ENCODE peak calls at places on chromosomes 12 and 14, in six cellular contexts. One of them, this sample, is unnamed.

GRCh38 chr12:83753205-83753604 is 1066.5 kb downstream of the TMTC2 start:
- DNase-seq in GM12892: no peak
- DNase-seq in HepG2: no peak
- DNase-seq in K562: no peak
- DNase-seq in GM12878: no peak
- DNase-seq in H1: no peak
- DNase-seq in this sample: no peak

GRCh38 chr12:19301688-19302640 is 137.3 kb upstream of the AEBP2 start:
- DNase-seq in GM12892: no peak
- DNase-seq in HepG2: no peak
- DNase-seq in K562: no peak
- DNase-seq in GM12878: no peak
- DNase-seq in H1: no peak
- DNase-seq in this sample: no peak

GRCh38 chr12:118960161-118960560 is 21.2 kb upstream of the SRRM4 start:
- DNase-seq in GM12892: no peak
- DNase-seq in HepG2: no peak
- DNase-seq in K562: no peak
- DNase-seq in GM12878: no peak
- DNase-seq in H1: no peak
- DNase-seq in this sample: no peak

GRCh38 chr14:51657762-51658161 is 6.1 kb downstream of the FRMD6 start:
- DNase-seq in GM12892: no peak
- DNase-seq in HepG2: no peak
- DNase-seq in K562: no peak
- DNase-seq in GM12878: no peak
- DNase-seq in H1: no peak
- DNase-seq in this sample: no peak

GRCh38 chr14:102939820-102940561 is 17.5 kb downstream of the AMN start:
- DNase-seq in GM12892: no peak
- DNase-seq in HepG2: no peak
- DNase-seq in K562: no peak
- DNase-seq in GM12878: no peak
- DNase-seq in H1: no peak
- DNase-seq in this sample: no peak

GRCh38 chr14:90400904-90401561 is 4.2 kb downstream of the CALM1 start:
- DNase-seq in GM12892: no peak
- DNase-seq in HepG2: peak
- DNase-seq in K562: no peak
- DNase-seq in GM12878: no peak
- DNase-seq in H1: no peak
- DNase-seq in this sample: no peak

GRCh38 chr14:72763892-72764291 is 130.0 kb downstream of the DPF3 start:
- DNase-seq in GM12892: no peak
- DNase-seq in HepG2: no peak
- DNase-seq in K562: no peak
- DNase-seq in GM12878: no peak
- DNase-seq in H1: no peak
- DNase-seq in this sample: no peak

GRCh38 chr12:92556141-92556540 is 146.6 kb upstream of the PLEKHG7 start:
- DNase-seq in GM12892: no peak
- DNase-seq in HepG2: no peak
- DNase-seq in K562: no peak
- DNase-seq in GM12878: no peak
- DNase-seq in H1: no peak
- DNase-seq in this sample: no peak

GRCh38 chr14:30518867-30519266 is 40.1 kb upstream of the G2E3 start:
- DNase-seq in GM12892: no peak
- DNase-seq in HepG2: no peak
- DNase-seq in K562: no peak
- DNase-seq in GM12878: no peak
- DNase-seq in H1: no peak
- DNase-seq in this sample: no peak

GRCh38 chr14:101518611-101519048 is 42.7 kb upstream of the DIO3 start:
- DNase-seq in GM12892: no peak
- DNase-seq in HepG2: no peak
- DNase-seq in K562: no peak
- DNase-seq in GM12878: no peak
- DNase-seq in H1: no peak
- DNase-seq in this sample: no peak

GRCh38 chr12:102833687-102834435 is 83.2 kb downstream of the PAH start:
- DNase-seq in GM12892: no peak
- DNase-seq in HepG2: no peak
- DNase-seq in K562: no peak
- DNase-seq in GM12878: no peak
- DNase-seq in H1: no peak
- DNase-seq in this sample: no peak

GRCh38 chr12:61095131-61095530 is 1165.1 kb upstream of the USP15 start:
- DNase-seq in GM12892: no peak
- DNase-seq in HepG2: no peak
- DNase-seq in K562: no peak
- DNase-seq in GM12878: no peak
- DNase-seq in H1: no peak
- DNase-seq in this sample: no peak

GRCh38 chr14:96038558-96038919 is 623 bp upstream of the C14orf132 start:
- DNase-seq in GM12892: no peak
- DNase-seq in HepG2: no peak
- DNase-seq in K562: no peak
- DNase-seq in GM12878: no peak
- DNase-seq in H1: no peak
- DNase-seq in this sample: no peak

GRCh38 chr14:90624228-90624627 is 192.0 kb downstream of the TTC7B start:
- DNase-seq in GM12892: no peak
- DNase-seq in HepG2: peak
- DNase-seq in K562: no peak
- DNase-seq in GM12878: no peak
- DNase-seq in H1: no peak
- DNase-seq in this sample: no peak

GRCh38 chr12:124916370-124917134 is 2.1 kb upstream of the UBC start:
- DNase-seq in GM12892: no peak
- DNase-seq in HepG2: peak
- DNase-seq in K562: no peak
- DNase-seq in GM12878: no peak
- DNase-seq in H1: no peak
- DNase-seq in this sample: no peak
- TF ChIP-seq POLR2A in GM12892: no peak
- TF ChIP-seq POLR2A in HepG2: peak
- TF ChIP-seq POLR2A in K562: peak
- TF ChIP-seq POLR2A in GM12878: peak
- TF ChIP-seq POLR2A in H1: no peak
- TF ChIP-seq POLR2A in this sample: peak

GRCh38 chr14:36241183-36241582 is 64.7 kb upstream of the PTCSC3 start:
- DNase-seq in GM12892: no peak
- DNase-seq in HepG2: no peak
- DNase-seq in K562: no peak
- DNase-seq in GM12878: no peak
- DNase-seq in H1: no peak
- DNase-seq in this sample: no peak
- TF ChIP-seq TAF1 in GM12892: no peak
- TF ChIP-seq TAF1 in HepG2: no peak
- TF ChIP-seq TAF1 in K562: no peak
- TF ChIP-seq TAF1 in GM12878: no peak
- TF ChIP-seq TAF1 in H1: no peak
- TF ChIP-seq TAF1 in this sample: no peak

GRCh38 chr12:12011880-12012260 is 58.9 kb upstream of the BCL2L14 start:
- DNase-seq in GM12892: no peak
- DNase-seq in HepG2: no peak
- DNase-seq in K562: no peak
- DNase-seq in GM12878: peak
- DNase-seq in H1: no peak
- DNase-seq in this sample: no peak

GRCh38 chr12:12008931-12009611 is 61.7 kb upstream of the BCL2L14 start:
- DNase-seq in GM12892: no peak
- DNase-seq in HepG2: no peak
- DNase-seq in K562: no peak
- DNase-seq in GM12878: peak
- DNase-seq in H1: peak
- DNase-seq in this sample: no peak

GRCh38 chr12:12007713-12008231 is 63.0 kb upstream of the BCL2L14 start:
- DNase-seq in GM12892: no peak
- DNase-seq in HepG2: no peak
- DNase-seq in K562: no peak
- DNase-seq in GM12878: no peak
- DNase-seq in H1: no peak
- DNase-seq in this sample: no peak

GRCh38 chr12:12008232-12008850 is 62.4 kb upstream of the BCL2L14 start:
- DNase-seq in GM12892: no peak
- DNase-seq in HepG2: no peak
- DNase-seq in K562: no peak
- DNase-seq in GM12878: no peak
- DNase-seq in H1: no peak
- DNase-seq in this sample: no peak

DNA sequence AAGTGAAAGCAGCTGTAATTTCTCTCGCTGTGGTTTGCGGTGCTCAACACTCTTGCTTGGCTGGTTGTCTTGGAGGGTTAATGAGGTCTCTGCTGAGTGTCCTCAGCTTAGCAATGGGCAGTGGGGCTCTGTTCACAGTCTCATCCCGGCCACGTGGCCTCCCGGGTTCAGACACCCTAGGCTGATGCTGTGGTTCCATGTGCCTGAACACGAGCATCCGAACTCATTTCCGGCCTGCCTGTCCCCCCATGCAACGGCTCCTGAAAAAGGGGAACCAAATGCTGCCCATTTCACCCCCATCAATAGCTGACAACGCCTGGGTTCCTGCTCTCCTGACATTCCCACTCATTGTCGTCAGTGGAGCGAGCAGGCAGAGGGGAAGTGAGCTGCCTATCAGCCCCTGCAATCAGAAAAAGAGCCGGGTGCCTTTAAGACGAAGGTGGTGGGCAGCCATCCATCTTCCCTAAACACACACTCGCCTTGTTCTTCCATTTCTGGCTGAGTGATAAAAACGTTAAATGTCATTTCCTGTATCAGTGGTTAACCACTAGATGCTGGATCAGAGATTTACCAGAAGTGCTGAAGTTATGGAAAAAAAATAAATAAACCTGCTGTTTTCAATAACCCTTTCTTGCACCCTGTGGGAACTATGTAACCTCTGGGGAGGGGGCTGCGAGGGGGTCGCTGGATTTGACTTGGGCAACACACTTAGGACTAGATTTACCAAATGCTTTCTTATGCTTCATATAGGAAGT is 60.3 kb upstream of the BCL2L14 start:
- DNase-seq in GM12892: no peak
- DNase-seq in HepG2: no peak
- DNase-seq in K562: no peak
- DNase-seq in GM12878: peak
- DNase-seq in H1: no peak
- DNase-seq in this sample: no peak
- TF ChIP-seq POLR2AphosphoS5 in GM12892: no peak
- TF ChIP-seq POLR2AphosphoS5 in HepG2: no peak
- TF ChIP-seq POLR2AphosphoS5 in K562: no peak
- TF ChIP-seq POLR2AphosphoS5 in GM12878: peak
- TF ChIP-seq POLR2AphosphoS5 in H1: no peak
- TF ChIP-seq POLR2AphosphoS5 in this sample: peak

GRCh38 chr12:120979220-120979861 is 998 bp downstream of the HNF1A start:
- DNase-seq in GM12892: no peak
- DNase-seq in HepG2: no peak
- DNase-seq in K562: no peak
- DNase-seq in GM12878: no peak
- DNase-seq in H1: no peak
- DNase-seq in this sample: no peak
- TF ChIP-seq POLR2A in GM12892: no peak
- TF ChIP-seq POLR2A in HepG2: no peak
- TF ChIP-seq POLR2A in K562: no peak
- TF ChIP-seq POLR2A in GM12878: no peak
- TF ChIP-seq POLR2A in H1: no peak
- TF ChIP-seq POLR2A in this sample: no peak

GRCh38 chr12:1839464-1839863 is 19.1 kb downstream of the LRTM2 start:
- DNase-seq in GM12892: no peak
- DNase-seq in HepG2: no peak
- DNase-seq in K562: no peak
- DNase-seq in GM12878: no peak
- DNase-seq in H1: no peak
- DNase-seq in this sample: no peak
- TF ChIP-seq TAF1 in GM12892: no peak
- TF ChIP-seq TAF1 in HepG2: no peak
- TF ChIP-seq TAF1 in K562: no peak
- TF ChIP-seq TAF1 in GM12878: no peak
- TF ChIP-seq TAF1 in H1: no peak
- TF ChIP-seq TAF1 in this sample: no peak

DNA sequence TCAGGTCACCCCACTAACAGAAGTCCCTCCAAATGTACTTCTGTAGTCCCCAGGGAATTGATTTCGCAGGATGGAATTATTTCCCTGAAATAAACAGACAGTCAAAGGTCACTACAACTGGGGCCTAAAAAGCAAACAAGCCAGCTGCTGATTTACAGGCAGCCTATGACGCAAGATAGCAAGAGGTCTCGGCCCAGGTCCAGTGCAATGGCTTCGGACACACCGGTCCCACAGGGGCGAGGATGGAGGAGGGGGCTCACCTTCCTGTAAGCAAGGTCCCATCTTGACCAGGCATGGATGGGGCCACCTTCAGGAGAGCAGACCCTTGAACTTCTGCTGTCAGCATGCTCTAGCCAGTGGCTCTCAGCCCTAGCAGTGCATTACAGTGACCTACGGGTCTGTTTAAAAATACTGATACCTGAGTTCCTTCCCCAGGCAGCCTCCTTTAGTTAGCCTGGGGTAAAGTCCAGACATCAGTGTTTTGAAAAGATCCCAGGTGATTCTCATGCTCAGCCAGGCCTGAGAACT is 18.1 kb downstream of the NUAK1 start:
- DNase-seq in GM12892: no peak
- DNase-seq in HepG2: peak
- DNase-seq in K562: no peak
- DNase-seq in GM12878: no peak
- DNase-seq in H1: no peak
- DNase-seq in this sample: no peak
- TF ChIP-seq POLR2AphosphoS5 in GM12892: no peak
- TF ChIP-seq POLR2AphosphoS5 in HepG2: no peak
- TF ChIP-seq POLR2AphosphoS5 in K562: no peak
- TF ChIP-seq POLR2AphosphoS5 in GM12878: no peak
- TF ChIP-seq POLR2AphosphoS5 in H1: no peak
- TF ChIP-seq POLR2AphosphoS5 in this sample: no peak